ENCODE peak calls at places on chromosomes 16 and 17, in seven cellular contexts. J is WTC11; X is glutamatergic neuron; W is A549; S is ELR; H is neural progenitor cell; O is activated CD8-positive, alpha-beta memory T cell treated with anti-CD3 and anti-CD28 coated beads, Interleukin-2, amount 10 ng/mL, durations not matched to agents 7 days and 5 days. D is an unnamed sample.

GRCh38 chr17:78112508-78113471 is 15.8 kb downstream of the TMC6 start:
- DNase-seq in S (peak), H (peak), J (peak), X (peak), W (peak), O (peak), D (peak)

GRCh38 chr17:17538417-17539391 is 42.5 kb upstream of the RASD1 start:
- DNase-seq in H (no peak), S (no peak), W (peak), J (no peak), X (no peak), O (no peak), D (no peak)

GRCh38 chr17:17146791-17147406 is 59.2 kb downstream of the PLD6 start:
- DNase-seq in J (peak), O (peak), W (peak), X (no peak), H (peak), S (peak), D (peak)

GRCh38 chr16:15509051-15509592 is 74.7 kb downstream of the BMERB1 start:
- DNase-seq in H (no peak), S (no peak), X (no peak), W (no peak), O (peak), J (no peak), D (no peak)

GRCh38 chr17:29154516-29155234 is 25.5 kb downstream of the MYO18A start:
- DNase-seq in H (no peak), W (no peak), J (no peak), S (peak), X (no peak), O (no peak), D (no peak)

GRCh38 chr16:77888786-77889185 is 100.4 kb downstream of the VAT1L start:
- DNase-seq in J (no peak), W (no peak), H (no peak), X (no peak), S (no peak), O (no peak), D (no peak)

GRCh38 chr17:66750756-66751543 is 84.0 kb upstream of the CACNG5 start:
- DNase-seq in H (peak), W (no peak), X (no peak), O (no peak), S (no peak), J (no peak), D (no peak)

GRCh38 chr16:19135896-19136438 is 22.2 kb downstream of the ITPRIPL2 start:
- DNase-seq in H (no peak), X (no peak), W (peak), O (no peak), J (no peak), S (peak), D (no peak)

GRCh38 chr17:71023631-71024030 is 854.3 kb downstream of the KCNJ2 start:
- DNase-seq in O (no peak), X (peak), J (no peak), S (peak), H (peak), W (no peak), D (no peak)

GRCh38 chr17:10875984-10876555 is 38.2 kb upstream of the PIRT start:
- DNase-seq in W (peak), J (peak), S (peak), H (peak), X (peak), O (peak), D (peak)

GRCh38 chr17:42212382-42212781 is 18.1 kb upstream of the GHDC start:
- DNase-seq in S (no peak), J (no peak), O (no peak), H (no peak), X (no peak), W (no peak), D (no peak)

GRCh38 chr17:3015890-3016289 is 47.5 kb downstream of the OR1D5 start:
- DNase-seq in S (no peak), O (no peak), J (no peak), X (no peak), W (no peak), H (no peak), D (no peak)

GRCh38 chr17:60142872-60143499 is 6.8 kb upstream of the CA4 start:
- DNase-seq in H (peak), S (peak), J (peak), W (peak), X (peak), O (peak), D (peak)

GRCh38 chr16:57697896-57698537 is 3.4 kb downstream of the DRC7 start:
- DNase-seq in X (no peak), W (no peak), H (no peak), J (no peak), O (no peak), S (no peak), D (no peak)

GRCh38 chr17:45987706-45988105 is 11.3 kb upstream of the STH start:
- DNase-seq in H (no peak), X (no peak), W (no peak), O (no peak), S (no peak), J (no peak), D (no peak)

GRCh38 chr17:11589706-11590105 is 8.6 kb upstream of the DNAH9 start:
- DNase-seq in J (no peak), S (no peak), X (no peak), W (no peak), O (no peak), H (no peak), D (no peak)

GRCh38 chr17:38918129-38918913 is 7.1 kb upstream of the LASP1NB start:
- DNase-seq in X (no peak), O (peak), J (peak), S (no peak), H (peak), W (no peak), D (no peak)

D was measured in SK-MEL-5.